ENCODE peak calls at places on chromosomes 4 and X, in four cellular contexts. I is NCI-H1436, G is kidney tubule cell, K is GM13977. D is an unnamed sample.

GRCh38 chrX:73851014-73852009 is 288.3 kb downstream of the CHIC1 start:
- DNase-seq in I (no peak), G (peak; percentile 96), K (peak; percentile 78), D (no peak)

GRCh38 chrX:108122748-108123147 is 31.2 kb downstream of the ATG4A start:
- DNase-seq in I (no peak), G (peak; percentile 3), K (no peak), D (no peak)

GRCh38 chr4:124061413-124061812 is 651.1 kb downstream of the ANKRD50 start:
- DNase-seq in I (no peak), G (no peak), K (no peak), D (no peak)

GRCh38 chr4:8908206-8908893 is 36.7 kb upstream of the HMX1 start:
- DNase-seq in I (no peak), G (no peak), K (no peak), D (no peak)

GRCh38 chr4:1727117-1728031 is 6.1 kb downstream of the TACC3 start:
- DNase-seq in I (no peak), G (peak; percentile 99), K (no peak), D (no peak)

GRCh38 chr4:15805583-15806517 is 27.7 kb downstream of the CD38 start:
- DNase-seq in I (peak; percentile 34), G (peak; percentile 71), K (peak; percentile 25), D (peak; percentile 90)

GRCh38 chr4:15427126-15427525 is 707 bp upstream of the C1QTNF7 start:
- DNase-seq in I (no peak), G (no peak), K (no peak), D (peak; percentile 13)

GRCh38 chr4:81137446-81137845 is 77.6 kb downstream of the PRKG2 start:
- DNase-seq in I (no peak), G (no peak), K (no peak), D (no peak)

GRCh38 chr4:113878718-113879117 is 100.7 kb downstream of the ARSJ start:
- DNase-seq in I (no peak), G (peak; percentile 92), K (no peak), D (peak; percentile 23)

GRCh38 chr4:110055014-110055768 is 142.5 kb downstream of the EGF start:
- DNase-seq in I (no peak), G (peak; percentile 87), K (peak; percentile 51), D (peak; percentile 34)

GRCh38 chrX:132467029-132467428 is 21.8 kb downstream of the MBNL3 start:
- DNase-seq in I (no peak), G (no peak), K (no peak), D (no peak)

GRCh38 chr4:5572114-5572513 is 136.2 kb downstream of the EVC2 start:
- DNase-seq in I (no peak), G (no peak), K (no peak), D (no peak)

GRCh38 chr4:43132010-43132582 is 239.6 kb downstream of the GRXCR1 start:
- DNase-seq in I (peak; percentile 34), G (peak; percentile 62), K (peak; percentile 42), D (peak; percentile 91)

GRCh38 chr4:47562297-47562696 is 77.2 kb downstream of the ATP10D start:
- DNase-seq in I (no peak), G (no peak), K (no peak), D (no peak)

GRCh38 chr4:158599150-158599549 is 72.5 kb downstream of the C4orf46 start:
- DNase-seq in I (no peak), G (no peak), K (no peak), D (no peak)

GRCh38 chrX:81120936-81121351 is 80.8 kb downstream of the HMGN5 start:
- DNase-seq in I (no peak), G (peak; percentile 61), K (peak; percentile 10), D (peak; percentile 85)

GRCh38 chrX:134484039-134484438 is 24.1 kb downstream of the HPRT1 start:
- DNase-seq in I (peak; percentile 15), G (peak; percentile 73), K (no peak), D (peak; percentile 63)

GRCh38 chr4:186604124-186604627 is 48.8 kb upstream of the MTNR1A start:
- DNase-seq in I (no peak), G (no peak), K (no peak), D (peak; percentile 67)

GRCh38 chr4:150510176-150510875 is 71.6 kb upstream of the MAB21L2 start:
- DNase-seq in I (no peak), G (peak; percentile 66), K (no peak), D (no peak)

GRCh38 chrX:23008431-23009099 is 8.8 kb downstream of the DDX53 start:
- DNase-seq in I (no peak), G (peak; percentile 52), K (no peak), D (peak; percentile 66)

D was measured in DMS53.